ENCODE peak calls at places on chromosomes 5 and 9, in six cellular contexts. R is osteoblast, U is IMR-90, E is H1, C is mammary epithelial cell, L is MM.1S. W is an unnamed sample.

GRCh38 chr5:142512680-142513042 is 173.2 kb downstream of the FGF1 start:
- DNase-seq in E (no peak), U (peak), L (no peak), R (no peak), C (peak), W (peak)

GRCh38 chr5:6568383-6568782 is 64.5 kb downstream of the NSUN2 start:
- DNase-seq in E (no peak), R (no peak), C (no peak), U (no peak), L (no peak), W (no peak)

GRCh38 chr5:126967808-126968466 is 62.4 kb downstream of the MARCHF3 start:
- DNase-seq in C (no peak), R (no peak), E (no peak), U (no peak), L (no peak), W (no peak)

GRCh38 chr9:124280176-124280691 is 22.5 kb downstream of the NEK6 start:
- DNase-seq in E (no peak), L (no peak), R (peak), C (no peak), U (peak), W (no peak)

GRCh38 chr9:133609311-133610098 is at the start of gene FAM163B:
- DNase-seq in C (peak), E (no peak), L (no peak), U (peak), R (peak), W (no peak)

GRCh38 chr5:110354896-110355295 is 371.6 kb downstream of the TMEM232 start:
- DNase-seq in C (no peak), U (no peak), R (no peak), L (no peak), E (no peak), W (no peak)

GRCh38 chr9:137315581-137316011 is 13.5 kb upstream of the NRARP start:
- DNase-seq in U (no peak), E (no peak), C (no peak), R (peak), L (no peak), W (no peak)

GRCh38 chr9:131951905-131952304 is 127.8 kb downstream of the MED27 start:
- DNase-seq in L (no peak), E (no peak), U (peak), C (no peak), R (peak), W (no peak)

GRCh38 chr5:73378070-73378469 is 70.5 kb downstream of the FOXD1 start:
- DNase-seq in E (no peak), C (no peak), U (peak), R (no peak), L (no peak), W (no peak)

GRCh38 chr5:15463231-15463630 is 36.7 kb upstream of the FBXL7 start:
- DNase-seq in U (peak), E (no peak), C (no peak), L (peak), R (no peak), W (no peak)

GRCh38 chr5:134136221-134136631 is 21.7 kb downstream of the TCF7 start:
- DNase-seq in U (no peak), R (peak), L (no peak), C (no peak), E (no peak), W (no peak)

GRCh38 chr9:136643596-136644342 is 18.9 kb upstream of the EGFL7 start:
- DNase-seq in L (no peak), R (no peak), E (no peak), U (no peak), C (no peak), W (no peak)

GRCh38 chr9:73038613-73039012 is 85.8 kb upstream of the ALDH1A1 start:
- DNase-seq in E (no peak), U (no peak), R (no peak), C (peak), L (no peak), W (peak)

GRCh38 chr5:120062515-120062917 is 401.6 kb upstream of the PRR16 start:
- DNase-seq in R (no peak), U (peak), C (peak), E (no peak), L (no peak), W (peak)

GRCh38 chr5:34436761-34437501 is 219.2 kb upstream of the RAI14 start:
- DNase-seq in U (peak), E (no peak), C (no peak), R (no peak), L (peak), W (no peak)

GRCh38 chr5:1414311-1415058 is 30.8 kb downstream of the SLC6A3 start:
- DNase-seq in C (no peak), R (no peak), U (no peak), L (no peak), E (no peak), W (no peak)

GRCh38 chr9:35835766-35836165 is 6.7 kb downstream of the TMEM8B start:
- DNase-seq in L (no peak), C (no peak), E (no peak), R (no peak), U (no peak), W (no peak)

GRCh38 chr5:97534166-97534565 is 351.1 kb upstream of the RIOK2 start:
- DNase-seq in E (no peak), C (peak), L (peak), U (peak), R (peak), W (peak)

GRCh38 chr9:23342296-23342695 is 483.7 kb downstream of the ELAVL2 start:
- DNase-seq in E (no peak), L (no peak), C (peak), R (no peak), U (no peak), W (no peak)

GRCh38 chr5:117394506-117395157 is 820.0 kb upstream of the SEMA6A start:
- DNase-seq in L (no peak), R (no peak), U (no peak), C (no peak), E (no peak), W (no peak)

GRCh38 chr5:93299596-93300308 is 281.3 kb downstream of the NR2F1-AS1 start:
- DNase-seq in C (no peak), E (peak), U (no peak), R (no peak), L (no peak), W (no peak)

GRCh38 chr5:87116821-87117512 is 150.7 kb upstream of the RASA1 start:
- DNase-seq in R (no peak), C (peak), U (peak), E (no peak), L (peak), W (no peak)

GRCh38 chr5:120852222-120852860 is 388.2 kb downstream of the PRR16 start:
- DNase-seq in C (no peak), R (no peak), U (no peak), E (no peak), L (no peak), W (no peak)

GRCh38 chr5:133149333-133149732 is 97.5 kb downstream of the HSPA4 start:
- DNase-seq in R (no peak), U (no peak), E (no peak), C (no peak), L (no peak), W (no peak)

GRCh38 chr9:80449513-80449912 is 877.7 kb downstream of the TLE4 start:
- DNase-seq in R (no peak), E (no peak), C (no peak), L (no peak), U (no peak), W (no peak)

GRCh38 chr9:112772215-112772509 is 21.6 kb downstream of the SNX30 start:
- DNase-seq in L (no peak), C (no peak), U (no peak), R (no peak), E (no peak), W (no peak)

GRCh38 chr5:31435730-31436129 is 96.2 kb downstream of the DROSHA start:
- DNase-seq in C (no peak), R (no peak), L (no peak), U (no peak), E (no peak), W (no peak)

GRCh38 chr5:98599016-98599415 is 174.4 kb upstream of the RGMB start:
- DNase-seq in U (peak), C (no peak), E (no peak), L (no peak), R (no peak), W (no peak)

GRCh38 chr9:77912895-77913693 is 118.5 kb downstream of the GNAQ start:
- DNase-seq in U (peak), C (peak), R (no peak), L (no peak), E (no peak), W (no peak)

GRCh38 chr5:14859980-14860379 is 11.6 kb downstream of the ANKH start:
- DNase-seq in L (no peak), R (no peak), E (no peak), C (peak), U (no peak), W (no peak)

GRCh38 chr5:106759581-106759980 is 911.2 kb downstream of the EFNA5 start:
- DNase-seq in L (no peak), R (no peak), U (peak), E (no peak), C (no peak), W (no peak)

GRCh38 chr9:109086221-109086620 is 33.5 kb downstream of the TMEM245 start:
- DNase-seq in E (no peak), R (no peak), U (peak), C (peak), L (no peak), W (no peak)

GRCh38 chr9:136566899-136567298 is 21.1 kb upstream of the NOTCH1 start:
- DNase-seq in C (no peak), E (no peak), U (no peak), L (no peak), R (peak), W (no peak)

DNA sequence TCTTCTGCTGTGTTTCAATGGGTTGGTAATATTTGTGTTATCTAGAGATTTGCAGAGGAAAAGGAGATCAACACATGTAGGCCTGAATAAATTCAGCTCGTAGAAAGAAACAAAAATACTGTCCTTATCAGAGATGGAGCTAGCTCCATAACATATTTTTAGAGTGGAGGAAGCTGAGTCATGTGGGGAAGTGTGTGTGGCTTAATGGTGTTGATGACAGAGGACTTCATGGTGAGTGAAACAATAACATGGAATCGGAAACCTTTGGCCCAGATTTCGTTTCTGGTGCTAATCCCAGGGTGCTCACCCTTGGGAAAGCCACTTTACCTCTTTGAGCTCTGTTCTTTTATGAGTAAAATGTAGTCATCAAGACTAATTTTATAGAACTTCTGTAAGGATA is 825.0 kb downstream of the TLR4 start:
- DNase-seq in R (no peak), L (no peak), C (peak), U (no peak), E (no peak), W (no peak)
- H2AFZ ChIP-seq in R (no peak), L (no peak), C (no peak), U (no peak), E (no peak), W (no peak)

DNA sequence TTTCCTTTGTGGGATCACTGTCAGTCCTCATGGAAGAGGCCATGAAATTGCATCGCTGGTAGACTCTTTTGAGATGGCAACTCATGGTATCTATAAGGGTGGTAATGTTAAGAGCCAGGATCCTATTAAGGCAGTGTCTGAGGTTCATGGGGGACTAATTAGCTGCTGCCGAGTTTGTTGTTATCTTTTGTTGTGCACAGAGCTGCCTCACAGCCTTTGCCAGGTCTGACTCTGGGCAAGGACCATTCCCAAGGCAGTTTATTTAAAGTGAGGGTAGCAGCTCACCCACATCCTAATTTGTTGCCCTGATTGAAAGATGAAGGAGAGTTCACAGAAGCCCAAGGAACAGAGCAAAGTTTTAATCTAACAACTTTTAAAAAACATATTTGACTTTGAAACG is 7.9 kb downstream of the SMARCA2 start:
- DNase-seq in U (no peak), C (no peak), E (no peak), R (no peak), L (no peak), W (no peak)
- H3K27ac ChIP-seq in U (no peak), C (no peak), E (no peak), R (no peak), L (no peak), W (no peak)

GRCh38 chr5:130526708-130527107 is 622.4 kb downstream of the CHSY3 start:
- DNase-seq in C (no peak), R (no peak), L (no peak), E (no peak), U (no peak), W (no peak)
- H2AFZ ChIP-seq in C (peak), R (no peak), L (no peak), E (no peak), U (no peak), W (no peak)

DNA sequence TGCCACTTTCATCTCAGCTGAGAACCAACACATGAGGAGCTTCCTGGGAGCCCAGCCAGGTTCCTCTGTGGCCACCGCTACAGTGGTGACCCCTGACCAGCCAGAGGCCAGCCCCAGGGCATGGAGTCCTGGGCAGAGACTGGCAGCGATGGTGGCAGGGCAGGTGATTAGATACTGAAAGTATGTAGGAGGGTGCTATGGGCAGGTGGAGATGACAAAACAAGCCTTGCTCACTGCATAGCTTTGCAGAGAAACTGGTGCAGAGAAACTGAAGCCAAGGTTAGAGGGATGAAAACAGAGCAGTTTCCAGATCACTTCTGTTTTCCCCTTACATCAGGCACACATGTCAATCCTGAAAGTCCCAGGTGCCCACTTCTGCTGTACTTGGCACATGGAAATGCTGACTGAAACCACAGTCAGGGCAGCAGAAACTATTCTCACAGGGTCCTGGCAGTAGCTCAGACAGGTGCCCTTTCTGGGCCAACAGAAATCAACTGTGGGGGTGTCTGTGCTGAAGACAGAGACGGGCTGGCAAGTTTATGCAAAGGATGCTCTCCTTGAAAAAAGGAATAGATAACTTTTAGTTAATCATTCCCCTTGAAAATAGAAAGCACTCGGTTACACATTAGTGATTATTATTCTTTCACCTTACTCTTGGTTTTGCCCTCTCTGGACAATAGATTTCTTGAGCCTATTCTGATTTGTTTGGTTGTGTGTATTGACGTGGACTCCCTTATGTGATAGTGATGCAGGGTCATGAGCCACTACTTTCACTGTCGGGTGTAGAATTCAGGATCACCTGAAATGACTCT is 90.3 kb downstream of the ANKRD55 start:
- DNase-seq in C (peak), E (no peak), U (no peak), R (no peak), L (peak), W (peak)
- H3K27ac ChIP-seq in C (no peak), E (no peak), U (no peak), R (no peak), L (peak), W (peak)

GRCh38 chr9:99039388-99040182 is 65.3 kb upstream of the TGFBR1 start:
- DNase-seq in E (no peak), L (peak), U (peak), C (peak), R (no peak), W (no peak)

GRCh38 chr9:99041618-99042017 is 63.3 kb upstream of the TGFBR1 start:
- DNase-seq in E (no peak), U (no peak), C (no peak), L (no peak), R (no peak), W (no peak)

GRCh38 chr9:99040911-99041582 is 63.9 kb upstream of the TGFBR1 start:
- DNase-seq in C (peak), U (peak), L (no peak), E (no peak), R (peak), W (no peak)

GRCh38 chr9:99038396-99038795 is 66.5 kb upstream of the TGFBR1 start:
- DNase-seq in R (no peak), L (no peak), C (no peak), E (no peak), U (no peak), W (no peak)

GRCh38 chr9:99040254-99040653 is 64.7 kb upstream of the TGFBR1 start:
- DNase-seq in R (no peak), U (no peak), L (no peak), C (no peak), E (no peak), W (no peak)
- H2AFZ ChIP-seq in R (peak), U (no peak), L (no peak), C (no peak), E (no peak), W (no peak)

W was measured in PC-9.